ENCODE peak calls at places on chromosome 2, in four cellular contexts. G is astrocyte, O is heart right ventricle, D is MM.1S. U is an unnamed sample.

GRCh38 chr2:190202604-190203003 is 117.0 kb downstream of the HIBCH start:
- DNase-seq in O (no peak), D (no peak), G (no peak), U (no peak)

GRCh38 chr2:241272298-241272721 is 43.2 kb downstream of the HDLBP start:
- DNase-seq in D (peak; percentile 28), O (no peak), G (no peak), U (peak; percentile 29)

GRCh38 chr2:240997141-240997855 is 1.1 kb upstream of the SNED1 start:
- DNase-seq in O (no peak), G (no peak), D (no peak), U (no peak)

GRCh38 chr2:159129807-159130206 is 156.7 kb downstream of the WDSUB1 start:
- DNase-seq in O (peak; percentile 46), G (no peak), D (no peak), U (no peak)

GRCh38 chr2:191869178-191869577 is 22.3 kb upstream of the CAVIN2 start:
- DNase-seq in O (no peak), G (no peak), D (no peak), U (no peak)

GRCh38 chr2:119230630-119231185 is 7.1 kb downstream of the STEAP3 start:
- DNase-seq in O (no peak), G (peak; percentile 65), D (no peak), U (no peak)

GRCh38 chr2:102055346-102055975 is 63.7 kb downstream of the IL1R2 start:
- DNase-seq in D (no peak), O (no peak), G (peak; percentile 41), U (no peak)

GRCh38 chr2:14306268-14306950 is 326.1 kb upstream of the LRATD1 start:
- DNase-seq in O (no peak), D (peak; percentile 77), G (no peak), U (no peak)

GRCh38 chr2:30965085-30965484 is 157.8 kb upstream of the CAPN13 start:
- DNase-seq in G (no peak), D (no peak), O (no peak), U (no peak)

GRCh38 chr2:38187416-38188127 is 111.6 kb upstream of the CYP1B1 start:
- DNase-seq in D (no peak), G (peak; percentile 90), O (peak; percentile 68), U (peak; percentile 84)

GRCh38 chr2:137947714-137948336 is 16.4 kb upstream of the HNMT start:
- DNase-seq in G (peak; percentile 47), O (peak; percentile 69), D (peak; percentile 61), U (peak; percentile 50)

GRCh38 chr2:234453216-234453615 is 43.7 kb downstream of the ARL4C start:
- DNase-seq in G (no peak), D (no peak), O (no peak), U (no peak)
- H3K4me3 ChIP-seq in G (no peak overlapping the region), D (no peak overlapping the region), O (no peak overlapping the region), U (no peak overlapping the region)

GRCh38 chr2:127283275-127283674 is 10.7 kb downstream of the ERCC3 start:
- DNase-seq in O (no peak), D (no peak), G (no peak), U (no peak)

GRCh38 chr2:127277028-127277427 is 16.9 kb downstream of the ERCC3 start:
- DNase-seq in G (no peak), D (no peak), O (no peak), U (no peak)

GRCh38 chr2:127278959-127279358 is 15.0 kb downstream of the ERCC3 start:
- DNase-seq in O (no peak), G (no peak), D (no peak), U (no peak)

GRCh38 chr2:127279781-127280180 is 14.2 kb downstream of the ERCC3 start:
- DNase-seq in O (no peak), G (no peak), D (no peak), U (no peak)

DNA sequence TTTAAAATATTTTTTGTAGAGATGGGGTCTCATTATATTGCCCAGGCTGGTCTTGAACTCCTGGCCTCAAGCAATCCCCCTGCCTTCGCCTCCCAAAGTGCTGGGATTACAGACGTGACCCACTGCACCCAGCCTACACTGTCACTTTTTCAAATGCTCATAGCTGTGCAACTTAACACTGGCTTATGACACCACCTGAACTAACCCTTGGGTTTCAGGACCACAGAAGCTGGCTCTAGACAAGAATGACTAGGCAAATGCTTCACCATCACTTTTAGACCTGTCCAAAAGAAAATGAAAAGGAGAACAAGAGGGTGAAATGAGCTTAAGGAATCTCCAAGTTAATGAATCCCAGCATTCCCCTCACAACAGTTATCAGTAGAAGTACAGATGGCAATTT is 13.3 kb downstream of the ERCC3 start:
- DNase-seq in D (no peak), G (no peak), O (no peak), U (no peak)
- H3K36me3 ChIP-seq in D (peaks cover 3% of the 10 kb centered on the region), G (peaks cover 55% of the 10 kb centered on the region), O (peaks cover 98% of the 10 kb centered on the region), U (peaks cover 66% of the 10 kb centered on the region)

GRCh38 chr2:74393525-74393924 is 13.4 kb upstream of the DCTN1 start:
- DNase-seq in O (no peak), G (no peak), D (no peak), U (no peak)

GRCh38 chr2:74391580-74392448 is 11.7 kb upstream of the DCTN1 start:
- DNase-seq in O (peak; percentile 94), D (peak; percentile 93), G (peak; percentile 58), U (peak; percentile 77)

GRCh38 chr2:74399785-74400184 is 19.7 kb upstream of the DCTN1 start:
- DNase-seq in G (no peak), O (no peak), D (peak; percentile 51), U (no peak)

GRCh38 chr2:74392449-74392743 is 12.3 kb upstream of the DCTN1 start:
- DNase-seq in D (no peak), O (no peak), G (no peak), U (no peak)

DNA sequence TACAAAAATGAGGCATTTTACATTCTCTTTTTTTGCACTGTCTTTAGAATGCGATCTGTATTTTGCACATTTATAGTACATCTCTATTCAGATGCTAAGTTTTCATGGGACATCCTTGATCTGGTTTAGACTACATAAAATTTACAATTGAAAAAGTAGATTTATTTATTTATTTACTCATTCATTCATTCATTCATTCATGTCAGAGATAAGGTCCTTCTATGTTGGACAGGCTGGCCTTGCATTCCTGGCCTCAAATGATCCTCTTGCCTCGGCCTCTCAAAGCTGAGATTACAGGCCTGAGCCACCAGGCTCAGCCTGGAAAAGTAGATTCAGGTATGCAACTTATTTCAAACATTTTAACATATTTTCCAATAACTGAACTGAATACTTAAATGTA is 16.0 kb upstream of the DCTN1 start:
- DNase-seq in O (no peak), G (no peak), D (no peak), U (no peak)
- H3K4me3 ChIP-seq in O (no peak overlapping the region), G (no peak overlapping the region), D (no peak overlapping the region), U (no peak overlapping the region)

GRCh38 chr2:215790548-215791421 is 222.6 kb downstream of the MREG start:
- DNase-seq in D (no peak), G (no peak), O (no peak), U (no peak)
- H3K36me3 ChIP-seq in D (no peaks in the 10 kb centered on the region), G (no peaks in the 10 kb centered on the region), O (no peaks in the 10 kb centered on the region), U (no peaks in the 10 kb centered on the region)

GRCh38 chr2:217858519-217859466 is 144.0 kb downstream of the TNS1 start:
- DNase-seq in G (peak; percentile 78), O (peak; percentile 93), D (no peak), U (peak; percentile 63)
- H3K4me3 ChIP-seq in G (no peak overlapping the region), O (peak overlapping the region; percentile 49), D (no peak overlapping the region), U (no peak overlapping the region)

U was measured in MG63.